ENCODE peak calls at places on chromosomes 1 and 21, in six cellular contexts. W is prostate gland; K is body of pancreas; P is CD8-positive, alpha-beta T cell; I is IMR-90; V is upper lobe of right lung. Z is an unnamed sample.

GRCh38 chr1:33764149-33764548 is 99.7 kb upstream of the HMGB4 start:
- DNase-seq in W (no peak), K (no peak), P (no peak), I (no peak), V (no peak), Z (no peak)

GRCh38 chr1:224181453-224181810 is 1.6 kb upstream of the DEGS1 start:
- DNase-seq in W (no peak), K (no peak), P (no peak), I (no peak), V (no peak), Z (no peak)

GRCh38 chr1:42730988-42731387 is 9.0 kb downstream of the CLDN19 start:
- DNase-seq in W (no peak), K (no peak), P (no peak), I (no peak), V (no peak), Z (no peak)

GRCh38 chr1:192489748-192490147 is 85.8 kb upstream of the RGS1 start:
- DNase-seq in W (peak), K (peak), P (no peak), I (peak), V (no peak), Z (peak)

GRCh38 chr1:244654284-244655038 is 1.5 kb downstream of the DESI2 start:
- DNase-seq in W (no peak), K (no peak), P (no peak), I (peak), V (no peak), Z (no peak)

GRCh38 chr1:44251989-44252625 is 38.8 kb downstream of the DMAP1 start:
- DNase-seq in W (no peak), K (no peak), P (no peak), I (no peak), V (no peak), Z (no peak)

GRCh38 chr21:32537569-32537881 is 47.8 kb downstream of the TCP10L start:
- DNase-seq in W (no peak), K (peak), P (no peak), I (no peak), V (no peak), Z (no peak)

GRCh38 chr1:218273757-218274505 is 11.2 kb upstream of the RRP15 start:
- DNase-seq in W (no peak), K (no peak), P (no peak), I (no peak), V (no peak), Z (no peak)

GRCh38 chr1:116501870-116502244 is 69.0 kb downstream of the CD58 start:
- DNase-seq in W (no peak), K (no peak), P (no peak), I (no peak), V (no peak), Z (no peak)

GRCh38 chr1:238647877-238648276 is 738.5 kb upstream of the CHRM3 start:
- DNase-seq in W (no peak), K (no peak), P (no peak), I (peak), V (no peak), Z (peak)

GRCh38 chr1:76928511-76928910 is 61.2 kb downstream of the ST6GALNAC5 start:
- DNase-seq in W (no peak), K (no peak), P (no peak), I (no peak), V (no peak), Z (no peak)

GRCh38 chr1:83673287-83673686 is 325.6 kb downstream of the TTLL7 start:
- DNase-seq in W (no peak), K (no peak), P (no peak), I (no peak), V (no peak), Z (no peak)

GRCh38 chr1:218728994-218729393 is 383.9 kb downstream of the TGFB2 start:
- DNase-seq in W (no peak), K (no peak), P (no peak), I (no peak), V (no peak), Z (no peak)

GRCh38 chr1:21801100-21801499 is 11.0 kb upstream of the LDLRAD2 start:
- DNase-seq in W (no peak), K (no peak), P (no peak), I (peak), V (no peak), Z (no peak)

GRCh38 chr1:34419662-34420061 is 243.0 kb downstream of the C1orf94 start:
- DNase-seq in W (no peak), K (no peak), P (no peak), I (no peak), V (no peak), Z (no peak)

GRCh38 chr21:42061195-42061865 is 9.8 kb upstream of the UMODL1 start:
- DNase-seq in W (no peak), K (peak), P (peak), I (no peak), V (peak), Z (no peak)

GRCh38 chr1:69223156-69223555 is 344.6 kb upstream of the LRRC7 start:
- DNase-seq in W (no peak), K (no peak), P (no peak), I (no peak), V (no peak), Z (no peak)

GRCh38 chr1:44327679-44328491 is 27.2 kb downstream of the ERI3 start:
- DNase-seq in W (peak), K (peak), P (no peak), I (peak), V (peak), Z (peak)

DNA sequence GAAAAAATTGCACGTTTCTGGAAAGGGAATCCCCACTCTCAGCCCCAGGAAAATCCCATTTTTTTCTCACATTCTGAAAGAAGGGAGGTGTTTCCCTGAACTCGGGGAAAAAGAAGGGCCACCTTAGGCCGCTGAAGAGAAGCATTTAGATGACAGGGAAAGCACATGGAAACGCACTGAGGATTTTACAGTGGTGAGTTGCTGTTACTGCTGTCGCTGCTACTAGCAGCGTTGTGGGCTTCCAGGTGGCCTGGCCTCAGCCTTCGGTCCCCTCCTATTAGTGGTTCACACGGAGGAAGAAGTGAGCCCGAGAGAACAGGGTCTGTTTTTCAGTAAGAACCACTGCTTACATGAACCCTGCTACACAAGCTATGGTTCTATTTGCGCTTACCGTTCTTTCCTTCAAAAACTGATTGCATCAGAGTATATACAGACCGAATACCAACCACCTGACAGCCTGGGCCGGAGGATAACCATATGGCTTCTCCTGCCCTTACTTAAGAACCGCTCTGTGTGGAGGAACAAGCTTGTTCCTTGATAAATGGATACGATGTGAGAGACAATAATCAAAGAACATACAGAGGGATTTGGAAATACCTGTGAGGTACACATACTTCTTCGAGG is 986 bp upstream of the KCNT2 start:
- DNase-seq in W (no peak), K (peak), P (no peak), I (peak), V (no peak), Z (no peak)
- TF ChIP-seq CTCF in W (no peak), K (no peak), P (no peak), I (no peak), V (no peak), Z (peak)

GRCh38 chr1:54604572-54605370 is 18.6 kb downstream of the FAM151A start:
- DNase-seq in W (peak), K (no peak), P (peak), I (no peak), V (no peak), Z (no peak)
- H3K4me3 ChIP-seq in W (no peak), K (no peak), P (no peak), I (no peak), V (no peak), Z (no peak)

DNA sequence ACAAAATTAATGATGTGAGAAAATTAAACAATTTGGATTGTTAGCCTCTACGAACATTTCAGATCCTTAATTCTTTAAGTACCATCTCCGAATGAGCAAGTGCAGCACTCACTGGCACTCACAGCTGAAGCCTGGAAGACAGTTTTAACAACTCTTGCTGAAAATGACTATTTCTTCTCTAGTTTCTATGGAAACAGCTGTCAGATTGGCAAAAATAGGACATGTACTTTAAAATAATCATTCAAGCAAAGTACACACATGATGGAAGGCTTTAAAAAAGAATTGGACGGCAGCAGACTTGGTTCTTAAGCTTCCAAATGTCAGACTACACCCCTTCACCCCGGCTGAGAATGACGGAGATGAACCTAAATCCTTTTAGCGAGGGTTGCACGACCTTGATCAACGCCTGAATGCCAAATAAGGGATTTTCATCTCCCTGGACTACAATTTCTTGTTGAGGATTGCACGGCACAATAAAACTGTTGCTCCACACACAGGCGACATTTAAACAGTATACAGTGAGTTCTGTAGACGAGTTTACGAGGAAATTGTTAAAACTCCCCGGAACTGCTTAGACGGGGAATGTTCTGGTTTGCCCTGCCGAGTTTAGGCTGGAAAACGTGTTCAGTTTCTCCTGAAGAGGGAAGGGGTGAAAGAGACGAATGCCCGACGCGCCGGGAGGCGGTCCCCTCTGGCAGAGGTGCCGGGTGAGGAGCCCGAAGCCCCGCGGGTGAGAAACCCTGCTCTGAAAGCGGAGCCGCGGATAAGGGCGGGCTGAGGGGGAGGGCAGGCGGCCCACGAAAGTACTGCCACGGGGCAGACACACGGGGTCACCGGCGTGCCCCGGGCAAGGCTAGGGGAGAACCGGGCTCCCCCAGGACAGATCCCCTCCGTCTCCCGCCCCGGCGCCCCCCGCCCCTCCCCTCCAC is 671 bp downstream of the OMA1 start:
- DNase-seq in W (peak), K (peak), P (peak), I (peak), V (peak), Z (no peak)
- TF ChIP-seq CTCF in W (no peak), K (no peak), P (no peak), I (no peak), V (no peak), Z (no peak)

DNA sequence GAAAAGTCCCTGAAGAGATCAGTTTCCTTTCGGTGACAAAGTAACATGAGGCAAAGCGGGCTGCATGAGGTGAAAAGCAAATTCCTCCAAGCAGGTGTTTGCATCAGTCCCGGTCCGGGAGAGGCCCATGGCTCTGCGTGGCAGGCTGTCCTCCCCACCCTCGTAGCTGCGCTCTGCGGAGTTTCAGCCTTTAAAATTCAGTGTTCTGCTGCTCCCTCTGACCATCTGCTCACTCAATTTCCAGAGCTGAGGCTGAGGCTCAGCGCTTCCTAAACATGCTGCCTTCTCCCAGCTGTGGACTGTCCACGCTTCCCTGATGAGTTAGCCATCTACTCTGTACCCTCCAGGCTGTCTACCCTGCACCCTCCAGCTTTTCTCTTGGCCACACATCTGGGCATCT is 87.7 kb downstream of the KCNJ6 start:
- DNase-seq in W (no peak), K (no peak), P (no peak), I (no peak), V (no peak), Z (no peak)
- H3K4me3 ChIP-seq in W (no peak), K (no peak), P (no peak), I (no peak), V (no peak), Z (no peak)

DNA sequence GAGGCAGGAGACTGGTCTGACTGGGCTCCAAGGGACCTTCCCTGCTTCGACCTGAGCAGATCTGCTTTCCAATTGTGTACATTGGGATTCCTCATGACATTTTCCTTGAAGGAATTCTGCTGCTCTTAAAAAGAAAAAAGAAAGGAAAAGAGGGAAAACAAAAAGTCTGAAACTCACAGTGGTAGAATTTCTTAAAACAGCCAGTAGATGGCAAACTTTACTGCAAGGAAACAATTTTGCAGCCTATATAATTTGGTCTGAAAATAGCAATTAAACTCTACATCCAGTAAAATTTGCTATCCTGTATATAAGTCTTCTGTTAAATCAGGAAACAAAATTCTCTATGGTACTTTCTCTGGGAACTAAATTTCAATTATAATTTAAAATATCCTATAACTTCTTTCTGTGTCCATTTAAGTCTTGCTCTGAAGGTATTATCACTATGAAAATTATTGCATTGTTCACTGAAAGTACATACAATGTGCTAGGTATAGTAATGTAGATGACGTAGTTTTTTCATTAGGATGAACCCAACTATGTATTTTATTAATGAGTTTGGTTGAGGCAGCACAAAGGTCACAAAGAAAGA is 59.8 kb downstream of the CRB1 start:
- DNase-seq in W (no peak), K (no peak), P (no peak), I (peak), V (no peak), Z (no peak)
- TF ChIP-seq CTCF in W (no peak), K (peak), P (peak), I (peak), V (peak), Z (peak)

GRCh38 chr21:35086357-35086756 is 37.3 kb upstream of the RUNX1 start:
- DNase-seq in W (no peak), K (no peak), P (no peak), I (peak), V (no peak), Z (no peak)
- H3K4me3 ChIP-seq in W (no peak), K (no peak), P (no peak), I (no peak), V (no peak), Z (no peak)

GRCh38 chr1:151060241-151061011 is at the start of gene MLLT11:
- DNase-seq in W (peak), K (peak), P (no peak), I (peak), V (no peak), Z (no peak)
- TF ChIP-seq CTCF in W (no peak), K (no peak), P (no peak), I (no peak), V (no peak), Z (no peak)

Z was measured in retinal pigment epithelial cell.